ENCODE peak calls at places on chromosomes 5 and 9, in five cellular contexts. One of them, this sample, is unnamed.

GRCh38 chr9:29290519-29290918 is 1717.2 kb upstream of the C9orf72 start:
- DNase-seq in keratinocyte: no peak
- DNase-seq in gastrocnemius medialis: no peak
- DNase-seq in lung: no peak
- DNase-seq in heart right ventricle: no peak
- DNase-seq in this sample: no peak

GRCh38 chr5:101271416-101271815 is 368.3 kb upstream of the ST8SIA4 start:
- DNase-seq in keratinocyte: no peak
- DNase-seq in gastrocnemius medialis: no peak
- DNase-seq in lung: no peak
- DNase-seq in heart right ventricle: no peak
- DNase-seq in this sample: no peak

GRCh38 chr5:114360816-114361723 is 800 bp upstream of the KCNN2 start:
- DNase-seq in keratinocyte: no peak
- DNase-seq in gastrocnemius medialis: no peak
- DNase-seq in lung: no peak
- DNase-seq in heart right ventricle: peak
- DNase-seq in this sample: no peak

GRCh38 chr9:110099236-110099741 is 108.7 kb downstream of the C9orf152 start:
- DNase-seq in keratinocyte: no peak
- DNase-seq in gastrocnemius medialis: no peak
- DNase-seq in lung: no peak
- DNase-seq in heart right ventricle: no peak
- DNase-seq in this sample: no peak

GRCh38 chr9:93009337-93010015 is 49.0 kb upstream of the SUSD3 start:
- DNase-seq in keratinocyte: no peak
- DNase-seq in gastrocnemius medialis: no peak
- DNase-seq in lung: no peak
- DNase-seq in heart right ventricle: no peak
- DNase-seq in this sample: no peak

GRCh38 chr5:122458278-122458872 is 146.3 kb downstream of the SNCAIP start:
- DNase-seq in keratinocyte: no peak
- DNase-seq in gastrocnemius medialis: no peak
- DNase-seq in lung: no peak
- DNase-seq in heart right ventricle: no peak
- DNase-seq in this sample: no peak

GRCh38 chr5:53063176-53063575 is 46.4 kb downstream of the MOCS2 start:
- DNase-seq in keratinocyte: no peak
- DNase-seq in gastrocnemius medialis: no peak
- DNase-seq in lung: no peak
- DNase-seq in heart right ventricle: no peak
- DNase-seq in this sample: no peak

GRCh38 chr9:116303270-116303904 is 149.8 kb downstream of the PAPPA start:
- DNase-seq in keratinocyte: no peak
- DNase-seq in gastrocnemius medialis: no peak
- DNase-seq in lung: no peak
- DNase-seq in heart right ventricle: no peak
- DNase-seq in this sample: no peak

GRCh38 chr5:122470365-122470764 is 158.3 kb downstream of the SNCAIP start:
- DNase-seq in keratinocyte: no peak
- DNase-seq in gastrocnemius medialis: no peak
- DNase-seq in lung: no peak
- DNase-seq in heart right ventricle: no peak
- DNase-seq in this sample: no peak

GRCh38 chr5:137891849-137892248 is 2.6 kb downstream of the PKD2L2 start:
- DNase-seq in keratinocyte: no peak
- DNase-seq in gastrocnemius medialis: no peak
- DNase-seq in lung: no peak
- DNase-seq in heart right ventricle: no peak
- DNase-seq in this sample: no peak
- TF ChIP-seq CTCF in keratinocyte: no peak
- TF ChIP-seq CTCF in gastrocnemius medialis: peak
- TF ChIP-seq CTCF in lung: no peak
- TF ChIP-seq CTCF in heart right ventricle: no peak
- TF ChIP-seq CTCF in this sample: no peak

GRCh38 chr5:173868096-173868879 is 19.9 kb upstream of the CPEB4 start:
- DNase-seq in keratinocyte: no peak
- DNase-seq in gastrocnemius medialis: no peak
- DNase-seq in lung: no peak
- DNase-seq in heart right ventricle: no peak
- DNase-seq in this sample: no peak
- H3K27ac ChIP-seq in keratinocyte: no peak
- H3K27ac ChIP-seq in gastrocnemius medialis: no peak
- H3K27ac ChIP-seq in lung: no peak
- H3K27ac ChIP-seq in heart right ventricle: no peak
- H3K27ac ChIP-seq in this sample: peak

DNA sequence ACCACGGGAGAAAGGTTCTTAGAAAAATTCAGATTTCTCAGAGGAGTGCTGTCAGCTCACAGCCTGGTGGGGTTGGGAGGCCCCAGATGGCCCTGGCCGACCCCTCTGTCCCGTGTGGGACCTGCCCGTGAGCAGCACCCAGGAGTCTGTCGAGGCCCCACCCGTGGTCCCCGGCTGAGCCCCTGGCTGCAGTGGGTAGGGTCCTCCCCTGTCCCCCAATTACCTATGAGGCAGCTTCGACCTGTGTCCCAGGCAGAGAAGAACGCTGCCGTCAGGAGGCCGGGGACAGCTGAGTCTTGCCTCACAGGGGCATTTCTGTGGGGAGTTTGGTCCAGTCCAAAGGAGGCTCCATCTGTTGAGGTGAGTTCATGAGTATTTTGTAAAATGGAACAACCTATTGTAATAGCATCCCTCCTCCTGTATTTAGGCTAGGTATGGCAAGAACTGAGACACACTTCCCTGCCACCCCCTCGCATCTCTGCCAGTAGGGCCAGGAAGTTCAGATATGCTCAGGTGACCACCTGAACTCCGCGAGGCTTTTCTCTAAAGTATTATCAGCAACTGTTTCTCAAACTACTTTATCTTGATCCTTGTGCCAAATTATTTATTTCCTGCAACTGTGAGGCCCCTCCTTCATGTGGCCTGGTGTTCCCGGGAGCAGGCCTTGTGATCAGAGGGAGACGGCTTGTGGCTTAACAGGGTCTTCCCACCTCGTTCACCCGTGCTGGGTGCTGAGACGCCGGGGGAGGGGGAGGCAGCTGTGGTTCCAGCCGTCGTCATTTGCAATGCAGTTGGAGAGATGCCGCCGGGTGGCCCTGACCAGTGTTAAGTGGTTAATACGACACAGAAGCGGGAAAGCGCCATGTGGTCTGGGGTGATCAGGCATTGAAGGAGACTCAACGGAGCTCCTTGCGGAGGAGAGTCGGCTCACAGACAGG is 1.7 kb downstream of the AHRR start:
- DNase-seq in keratinocyte: no peak
- DNase-seq in gastrocnemius medialis: no peak
- DNase-seq in lung: no peak
- DNase-seq in heart right ventricle: no peak
- DNase-seq in this sample: no peak
- H3K4me3 ChIP-seq in keratinocyte: no peak
- H3K4me3 ChIP-seq in gastrocnemius medialis: no peak
- H3K4me3 ChIP-seq in lung: no peak
- H3K4me3 ChIP-seq in heart right ventricle: peak
- H3K4me3 ChIP-seq in this sample: no peak

GRCh38 chr5:2670856-2671404 is 80.5 kb downstream of the IRX2 start:
- DNase-seq in keratinocyte: no peak
- DNase-seq in gastrocnemius medialis: no peak
- DNase-seq in lung: no peak
- DNase-seq in heart right ventricle: no peak
- DNase-seq in this sample: no peak
- TF ChIP-seq CTCF in keratinocyte: no peak
- TF ChIP-seq CTCF in gastrocnemius medialis: no peak
- TF ChIP-seq CTCF in lung: no peak
- TF ChIP-seq CTCF in heart right ventricle: no peak
- TF ChIP-seq CTCF in this sample: no peak

DNA sequence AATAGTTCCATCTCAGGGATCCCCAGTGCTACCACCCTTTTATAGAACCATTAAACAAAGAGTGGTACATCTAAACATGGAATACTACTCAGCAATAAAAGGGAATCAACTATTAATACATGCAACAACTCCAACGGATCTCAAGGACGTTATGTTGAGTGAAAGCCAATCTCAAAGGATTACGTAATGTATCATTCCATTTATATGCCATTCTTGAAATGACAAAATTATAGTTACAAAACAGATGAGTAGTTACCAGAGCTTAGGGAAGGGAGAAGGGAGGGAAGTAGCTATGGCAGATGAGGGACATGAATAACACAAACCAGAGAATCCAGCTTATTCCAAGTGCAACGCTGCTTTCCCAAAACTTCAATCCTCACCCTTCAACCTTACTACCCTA is 69.5 kb downstream of the ACTL7B start:
- DNase-seq in keratinocyte: no peak
- DNase-seq in gastrocnemius medialis: no peak
- DNase-seq in lung: no peak
- DNase-seq in heart right ventricle: no peak
- DNase-seq in this sample: no peak
- H3K27ac ChIP-seq in keratinocyte: peak
- H3K27ac ChIP-seq in gastrocnemius medialis: no peak
- H3K27ac ChIP-seq in lung: no peak
- H3K27ac ChIP-seq in heart right ventricle: peak
- H3K27ac ChIP-seq in this sample: no peak

GRCh38 chr9:131889437-131890244 is 149.8 kb upstream of the RAPGEF1 start:
- DNase-seq in keratinocyte: no peak
- DNase-seq in gastrocnemius medialis: no peak
- DNase-seq in lung: no peak
- DNase-seq in heart right ventricle: peak
- DNase-seq in this sample: no peak
- H3K4me3 ChIP-seq in keratinocyte: no peak
- H3K4me3 ChIP-seq in gastrocnemius medialis: no peak
- H3K4me3 ChIP-seq in lung: no peak
- H3K4me3 ChIP-seq in heart right ventricle: no peak
- H3K4me3 ChIP-seq in this sample: no peak

GRCh38 chr9:127955294-127956015 is 17.8 kb upstream of the DPM2 start:
- DNase-seq in keratinocyte: peak
- DNase-seq in gastrocnemius medialis: peak
- DNase-seq in lung: peak
- DNase-seq in heart right ventricle: peak
- DNase-seq in this sample: no peak
- TF ChIP-seq CTCF in keratinocyte: peak
- TF ChIP-seq CTCF in gastrocnemius medialis: peak
- TF ChIP-seq CTCF in lung: no peak
- TF ChIP-seq CTCF in heart right ventricle: peak
- TF ChIP-seq CTCF in this sample: peak

This sample was measured in dorsolateral prefrontal cortex.